ENCODE peak calls at places on chromosomes 11 and 22, in eight cellular contexts. G is RKO; E is MG63; K is activated CD4-positive, alpha-beta T cell treated with anti-CD3 and anti-CD28 coated beads, Interleukin-2, amount 50 U/mL, for 48 hours; W is lower lobe of right lung; A is A549; N is mucosa of gallbladder; I is adipocyte. Z is an unnamed sample.

GRCh38 chr22:27329966-27330645 is 471.4 kb downstream of the MN1 start:
- DNase-seq in G (no peak), E (no peak), K (no peak), W (no peak), A (no peak), N (no peak), I (no peak), Z (no peak)

GRCh38 chr11:118628432-118628831 is 21.0 kb downstream of the PHLDB1 start:
- DNase-seq in G (no peak), E (no peak), K (no peak), W (no peak), A (no peak), N (no peak), I (no peak), Z (no peak)

GRCh38 chr11:83680351-83680750 is 394.2 kb upstream of the CCDC90B start:
- DNase-seq in G (no peak), E (no peak), K (no peak), W (no peak), A (no peak), N (no peak), I (no peak), Z (no peak)

GRCh38 chr11:18011633-18012313 is 1.1 kb downstream of the SERGEF start:
- DNase-seq in G (no peak), E (no peak), K (no peak), W (no peak), A (no peak), N (no peak), I (no peak), Z (no peak)

GRCh38 chr11:62786318-62787004 is 741 bp upstream of the TMEM179B start:
- DNase-seq in G (peak; percentile 89), E (peak; percentile 82), K (peak; percentile 87), W (peak; percentile 93), A (peak; percentile 86), N (peak; percentile 89), I (peak; percentile 97), Z (peak; percentile 94)

GRCh38 chr11:60459345-60459744 is 3.7 kb downstream of the MS4A1 start:
- DNase-seq in G (no peak), E (no peak), K (no peak), W (no peak), A (no peak), N (no peak), I (no peak), Z (no peak)

GRCh38 chr11:65586676-65587075 is 8.9 kb downstream of the KCNK7 start:
- DNase-seq in G (no peak), E (no peak), K (no peak), W (no peak), A (no peak), N (no peak), I (no peak), Z (no peak)

GRCh38 chr11:13761250-13761649 is 92.8 kb downstream of the FAR1 start:
- DNase-seq in G (no peak), E (peak; percentile 2), K (no peak), W (no peak), A (no peak), N (no peak), I (no peak), Z (no peak)

GRCh38 chr22:19868773-19869471 is 14.2 kb upstream of the GNB1L start:
- DNase-seq in G (no peak), E (no peak), K (no peak), W (peak; percentile 36), A (no peak), N (no peak), I (no peak), Z (no peak)

GRCh38 chr11:79973701-79974626 is 533.1 kb upstream of the TENM4 start:
- DNase-seq in G (no peak), E (no peak), K (no peak), W (no peak), A (no peak), N (peak; percentile 45), I (peak; percentile 62), Z (no peak)

GRCh38 chr11:2526808-2527381 is 82.1 kb downstream of the KCNQ1 start:
- DNase-seq in G (no peak), E (no peak), K (no peak), W (peak; percentile 82), A (no peak), N (peak; percentile 63), I (peak; percentile 45), Z (peak; percentile 86)

GRCh38 chr22:17855891-17856290 is 81.6 kb upstream of the BID start:
- DNase-seq in G (no peak), E (no peak), K (no peak), W (no peak), A (no peak), N (no peak), I (no peak), Z (no peak)

GRCh38 chr11:31764766-31765165 is 46.4 kb downstream of the PAX6 start:
- DNase-seq in G (no peak), E (no peak), K (no peak), W (no peak), A (no peak), N (no peak), I (no peak), Z (no peak)

GRCh38 chr11:58574851-58575250 is 805 bp downstream of the LPXN start:
- DNase-seq in G (peak; percentile 57), E (peak; percentile 11), K (no peak), W (no peak), A (no peak), N (no peak), I (peak; percentile 56), Z (no peak)

GRCh38 chr22:45164217-45165123 is 745 bp downstream of the NUP50 start:
- DNase-seq in G (peak; percentile 27), E (peak; percentile 25), K (peak; percentile 38), W (peak; percentile 55), A (no peak), N (no peak), I (peak; percentile 56), Z (peak; percentile 37)

GRCh38 chr11:118142809-118143208 is 9.8 kb downstream of the SCN4B start:
- DNase-seq in G (no peak), E (no peak), K (no peak), W (peak; percentile 61), A (no peak), N (peak; percentile 18), I (no peak), Z (peak; percentile 26)

GRCh38 chr11:58494096-58494495 is 13.8 kb downstream of the OR5B21 start:
- DNase-seq in G (no peak), E (no peak), K (no peak), W (no peak), A (no peak), N (no peak), I (no peak), Z (no peak)

GRCh38 chr11:57277845-57278720 is 41.0 kb upstream of the APLNR start:
- DNase-seq in G (peak; percentile 75), E (peak; percentile 75), K (peak; percentile 40), W (peak; percentile 71), A (peak; percentile 89), N (peak; percentile 67), I (peak; percentile 95), Z (peak; percentile 58)

GRCh38 chr22:42519544-42520237 is at the start of gene RRP7A:
- DNase-seq in G (peak; percentile 82), E (peak; percentile 75), K (peak; percentile 91), W (peak; percentile 84), A (peak; percentile 76), N (peak; percentile 79), I (peak; percentile 90), Z (peak; percentile 80)

GRCh38 chr22:47622541-47622940 is 860.1 kb downstream of the TBC1D22A start:
- DNase-seq in G (no peak), E (no peak), K (no peak), W (no peak), A (no peak), N (no peak), I (no peak), Z (no peak)

GRCh38 chr22:44392446-44392921 is 79.7 kb upstream of the SHISAL1 start:
- DNase-seq in G (no peak), E (no peak), K (no peak), W (peak; percentile 29), A (no peak), N (no peak), I (no peak), Z (no peak)

GRCh38 chr11:17781221-17781620 is 46.6 kb downstream of the KCNC1 start:
- DNase-seq in G (no peak), E (no peak), K (no peak), W (no peak), A (no peak), N (no peak), I (no peak), Z (no peak)

GRCh38 chr11:128691802-128692749 is 1.8 kb upstream of the FLI1 start:
- DNase-seq in G (no peak), E (no peak), K (no peak), W (no peak), A (no peak), N (no peak), I (peak; percentile 9), Z (peak; percentile 38)

GRCh38 chr11:85742873-85743275 is 56.9 kb upstream of the CCDC89 start:
- DNase-seq in G (no peak), E (no peak), K (no peak), W (no peak), A (no peak), N (no peak), I (no peak), Z (no peak)

GRCh38 chr11:17563961-17564686 is 17.1 kb downstream of the OTOG start:
- DNase-seq in G (no peak), E (no peak), K (no peak), W (no peak), A (no peak), N (no peak), I (no peak), Z (no peak)

GRCh38 chr11:124556828-124557227 is 13.0 kb upstream of the OR8A1 start:
- DNase-seq in G (no peak), E (no peak), K (no peak), W (no peak), A (no peak), N (no peak), I (no peak), Z (no peak)

GRCh38 chr11:63783925-63784592 is 15.5 kb upstream of the ZFTA start:
- DNase-seq in G (no peak), E (no peak), K (no peak), W (peak; percentile 57), A (no peak), N (peak; percentile 21), I (no peak), Z (no peak)